ENCODE peak calls at places on chromosomes 16 and 17, in ten cellular contexts. One of them, this sample, is unnamed.
A peak's percentile ranks its signal among the peaks of the same experiment; 100 is the strongest.

GRCh38 chr16:89924298-89924924 is 1.3 kb downstream of the TUBB3 start:
- DNase-seq in T-helper 1 cell: no peak
- DNase-seq in GM12891: no peak
- DNase-seq in M059J: peak; percentile 51
- DNase-seq in renal cortical epithelial cell: peak; percentile 19
- DNase-seq in psoas muscle: no peak
- DNase-seq in stimulated activated CD4-positive, alpha-beta T cell treated with anti-CD3 and anti-CD28 coated beads, Interleukin-12 subunit alpha, Interleukin-12 subunit beta, amount 100 ng/mL, for 4 hours: no peak
- DNase-seq in CD4-positive, alpha-beta T cell: no peak
- DNase-seq in SK-N-SH: peak; percentile 67
- DNase-seq in mammary epithelial cell: peak; percentile 19
- DNase-seq in this sample: no peak

GRCh38 chr17:81805707-81806460 is 1.9 kb downstream of the GCGR start:
- DNase-seq in T-helper 1 cell: no peak
- DNase-seq in GM12891: no peak
- DNase-seq in M059J: no peak
- DNase-seq in renal cortical epithelial cell: no peak
- DNase-seq in psoas muscle: no peak
- DNase-seq in stimulated activated CD4-positive, alpha-beta T cell treated with anti-CD3 and anti-CD28 coated beads, Interleukin-12 subunit alpha, Interleukin-12 subunit beta, amount 100 ng/mL, for 4 hours: no peak
- DNase-seq in CD4-positive, alpha-beta T cell: no peak
- DNase-seq in SK-N-SH: no peak
- DNase-seq in mammary epithelial cell: no peak
- DNase-seq in this sample: no peak

GRCh38 chr17:73489333-73489732 is 154.9 kb downstream of the SDK2 start:
- DNase-seq in T-helper 1 cell: no peak
- DNase-seq in GM12891: no peak
- DNase-seq in M059J: no peak
- DNase-seq in renal cortical epithelial cell: no peak
- DNase-seq in psoas muscle: no peak
- DNase-seq in stimulated activated CD4-positive, alpha-beta T cell treated with anti-CD3 and anti-CD28 coated beads, Interleukin-12 subunit alpha, Interleukin-12 subunit beta, amount 100 ng/mL, for 4 hours: no peak
- DNase-seq in CD4-positive, alpha-beta T cell: no peak
- DNase-seq in SK-N-SH: peak; percentile 77
- DNase-seq in mammary epithelial cell: no peak
- DNase-seq in this sample: no peak

GRCh38 chr17:17892731-17893130 is 55.9 kb upstream of the SREBF1 start:
- DNase-seq in T-helper 1 cell: no peak
- DNase-seq in GM12891: no peak
- DNase-seq in M059J: no peak
- DNase-seq in renal cortical epithelial cell: no peak
- DNase-seq in psoas muscle: no peak
- DNase-seq in stimulated activated CD4-positive, alpha-beta T cell treated with anti-CD3 and anti-CD28 coated beads, Interleukin-12 subunit alpha, Interleukin-12 subunit beta, amount 100 ng/mL, for 4 hours: no peak
- DNase-seq in CD4-positive, alpha-beta T cell: no peak
- DNase-seq in SK-N-SH: no peak
- DNase-seq in mammary epithelial cell: no peak
- DNase-seq in this sample: no peak

GRCh38 chr17:69762359-69762758 is 312.7 kb upstream of the KCNJ16 start:
- DNase-seq in T-helper 1 cell: no peak
- DNase-seq in GM12891: no peak
- DNase-seq in M059J: no peak
- DNase-seq in renal cortical epithelial cell: no peak
- DNase-seq in psoas muscle: no peak
- DNase-seq in stimulated activated CD4-positive, alpha-beta T cell treated with anti-CD3 and anti-CD28 coated beads, Interleukin-12 subunit alpha, Interleukin-12 subunit beta, amount 100 ng/mL, for 4 hours: no peak
- DNase-seq in CD4-positive, alpha-beta T cell: no peak
- DNase-seq in SK-N-SH: no peak
- DNase-seq in mammary epithelial cell: no peak
- DNase-seq in this sample: no peak

GRCh38 chr17:9004961-9005285 is 16.4 kb upstream of the NTN1 start:
- DNase-seq in T-helper 1 cell: no peak
- DNase-seq in GM12891: no peak
- DNase-seq in M059J: no peak
- DNase-seq in renal cortical epithelial cell: no peak
- DNase-seq in psoas muscle: no peak
- DNase-seq in stimulated activated CD4-positive, alpha-beta T cell treated with anti-CD3 and anti-CD28 coated beads, Interleukin-12 subunit alpha, Interleukin-12 subunit beta, amount 100 ng/mL, for 4 hours: no peak
- DNase-seq in CD4-positive, alpha-beta T cell: no peak
- DNase-seq in SK-N-SH: no peak
- DNase-seq in mammary epithelial cell: no peak
- DNase-seq in this sample: no peak

GRCh38 chr16:50547340-50547865 is 793 bp upstream of the NKD1 start:
- DNase-seq in T-helper 1 cell: peak; percentile 78
- DNase-seq in GM12891: peak; percentile 52
- DNase-seq in M059J: peak; percentile 55
- DNase-seq in renal cortical epithelial cell: peak; percentile 7
- DNase-seq in psoas muscle: peak; percentile 54
- DNase-seq in stimulated activated CD4-positive, alpha-beta T cell treated with anti-CD3 and anti-CD28 coated beads, Interleukin-12 subunit alpha, Interleukin-12 subunit beta, amount 100 ng/mL, for 4 hours: peak; percentile 41
- DNase-seq in CD4-positive, alpha-beta T cell: peak; percentile 87
- DNase-seq in SK-N-SH: peak; percentile 82
- DNase-seq in mammary epithelial cell: no peak
- DNase-seq in this sample: peak; percentile 64

GRCh38 chr16:88764913-88765349 is 20.1 kb downstream of the PIEZO1 start:
- DNase-seq in T-helper 1 cell: no peak
- DNase-seq in GM12891: no peak
- DNase-seq in M059J: peak; percentile 91
- DNase-seq in renal cortical epithelial cell: peak; percentile 68
- DNase-seq in psoas muscle: no peak
- DNase-seq in stimulated activated CD4-positive, alpha-beta T cell treated with anti-CD3 and anti-CD28 coated beads, Interleukin-12 subunit alpha, Interleukin-12 subunit beta, amount 100 ng/mL, for 4 hours: no peak
- DNase-seq in CD4-positive, alpha-beta T cell: no peak
- DNase-seq in SK-N-SH: no peak
- DNase-seq in mammary epithelial cell: peak; percentile 92
- DNase-seq in this sample: no peak

GRCh38 chr16:80197790-80198201 is 343.0 kb upstream of the DYNLRB2 start:
- DNase-seq in T-helper 1 cell: no peak
- DNase-seq in GM12891: no peak
- DNase-seq in M059J: peak; percentile 91
- DNase-seq in renal cortical epithelial cell: peak; percentile 84
- DNase-seq in psoas muscle: no peak
- DNase-seq in stimulated activated CD4-positive, alpha-beta T cell treated with anti-CD3 and anti-CD28 coated beads, Interleukin-12 subunit alpha, Interleukin-12 subunit beta, amount 100 ng/mL, for 4 hours: no peak
- DNase-seq in CD4-positive, alpha-beta T cell: no peak
- DNase-seq in SK-N-SH: no peak
- DNase-seq in mammary epithelial cell: peak; percentile 93
- DNase-seq in this sample: no peak

GRCh38 chr16:50711862-50712567 is 18.6 kb downstream of the NOD2 start:
- DNase-seq in T-helper 1 cell: no peak
- DNase-seq in GM12891: no peak
- DNase-seq in M059J: no peak
- DNase-seq in renal cortical epithelial cell: no peak
- DNase-seq in psoas muscle: peak; percentile 91
- DNase-seq in stimulated activated CD4-positive, alpha-beta T cell treated with anti-CD3 and anti-CD28 coated beads, Interleukin-12 subunit alpha, Interleukin-12 subunit beta, amount 100 ng/mL, for 4 hours: no peak
- DNase-seq in CD4-positive, alpha-beta T cell: no peak
- DNase-seq in SK-N-SH: peak; percentile 89
- DNase-seq in mammary epithelial cell: no peak
- DNase-seq in this sample: no peak

GRCh38 chr16:75250809-75251279 is 580 bp downstream of the BCAR1 start:
- DNase-seq in T-helper 1 cell: no peak
- DNase-seq in GM12891: peak; percentile 68
- DNase-seq in M059J: peak; percentile 48
- DNase-seq in renal cortical epithelial cell: no peak
- DNase-seq in psoas muscle: peak; percentile 73
- DNase-seq in stimulated activated CD4-positive, alpha-beta T cell treated with anti-CD3 and anti-CD28 coated beads, Interleukin-12 subunit alpha, Interleukin-12 subunit beta, amount 100 ng/mL, for 4 hours: no peak
- DNase-seq in CD4-positive, alpha-beta T cell: no peak
- DNase-seq in SK-N-SH: peak; percentile 89
- DNase-seq in mammary epithelial cell: no peak
- DNase-seq in this sample: no peak

GRCh38 chr17:10776372-10776771 is 27.5 kb downstream of the TMEM238L start:
- DNase-seq in T-helper 1 cell: no peak
- DNase-seq in GM12891: no peak
- DNase-seq in M059J: no peak
- DNase-seq in renal cortical epithelial cell: no peak
- DNase-seq in psoas muscle: no peak
- DNase-seq in stimulated activated CD4-positive, alpha-beta T cell treated with anti-CD3 and anti-CD28 coated beads, Interleukin-12 subunit alpha, Interleukin-12 subunit beta, amount 100 ng/mL, for 4 hours: no peak
- DNase-seq in CD4-positive, alpha-beta T cell: no peak
- DNase-seq in SK-N-SH: no peak
- DNase-seq in mammary epithelial cell: no peak
- DNase-seq in this sample: no peak

GRCh38 chr17:17232303-17232621 is 4.7 kb downstream of the FLCN start:
- DNase-seq in T-helper 1 cell: no peak
- DNase-seq in GM12891: no peak
- DNase-seq in M059J: no peak
- DNase-seq in renal cortical epithelial cell: no peak
- DNase-seq in psoas muscle: no peak
- DNase-seq in stimulated activated CD4-positive, alpha-beta T cell treated with anti-CD3 and anti-CD28 coated beads, Interleukin-12 subunit alpha, Interleukin-12 subunit beta, amount 100 ng/mL, for 4 hours: no peak
- DNase-seq in CD4-positive, alpha-beta T cell: no peak
- DNase-seq in SK-N-SH: no peak
- DNase-seq in mammary epithelial cell: no peak
- DNase-seq in this sample: no peak

GRCh38 chr17:77019955-77020379 is 120.8 kb upstream of the SEC14L1 start:
- DNase-seq in T-helper 1 cell: no peak
- DNase-seq in GM12891: no peak
- DNase-seq in M059J: peak; percentile 44
- DNase-seq in renal cortical epithelial cell: peak; percentile 45
- DNase-seq in psoas muscle: no peak
- DNase-seq in stimulated activated CD4-positive, alpha-beta T cell treated with anti-CD3 and anti-CD28 coated beads, Interleukin-12 subunit alpha, Interleukin-12 subunit beta, amount 100 ng/mL, for 4 hours: no peak
- DNase-seq in CD4-positive, alpha-beta T cell: no peak
- DNase-seq in SK-N-SH: no peak
- DNase-seq in mammary epithelial cell: no peak
- DNase-seq in this sample: no peak

GRCh38 chr16:46972971-46973456 is 460 bp downstream of the DNAJA2 start:
- DNase-seq in T-helper 1 cell: peak; percentile 40
- DNase-seq in GM12891: no peak
- DNase-seq in M059J: peak; percentile 40
- DNase-seq in renal cortical epithelial cell: no peak
- DNase-seq in psoas muscle: peak; percentile 64
- DNase-seq in stimulated activated CD4-positive, alpha-beta T cell treated with anti-CD3 and anti-CD28 coated beads, Interleukin-12 subunit alpha, Interleukin-12 subunit beta, amount 100 ng/mL, for 4 hours: peak; percentile 48
- DNase-seq in CD4-positive, alpha-beta T cell: no peak
- DNase-seq in SK-N-SH: peak; percentile 72
- DNase-seq in mammary epithelial cell: peak; percentile 37
- DNase-seq in this sample: peak; percentile 53

GRCh38 chr16:64307431-64307830 is 814.4 kb downstream of the CDH11 start:
- DNase-seq in T-helper 1 cell: no peak
- DNase-seq in GM12891: no peak
- DNase-seq in M059J: no peak
- DNase-seq in renal cortical epithelial cell: no peak
- DNase-seq in psoas muscle: no peak
- DNase-seq in stimulated activated CD4-positive, alpha-beta T cell treated with anti-CD3 and anti-CD28 coated beads, Interleukin-12 subunit alpha, Interleukin-12 subunit beta, amount 100 ng/mL, for 4 hours: no peak
- DNase-seq in CD4-positive, alpha-beta T cell: no peak
- DNase-seq in SK-N-SH: no peak
- DNase-seq in mammary epithelial cell: no peak
- DNase-seq in this sample: no peak

GRCh38 chr16:84013787-84014569 is 28.6 kb downstream of the SLC38A8 start:
- DNase-seq in T-helper 1 cell: peak; percentile 28
- DNase-seq in GM12891: peak; percentile 56
- DNase-seq in M059J: peak; percentile 65
- DNase-seq in renal cortical epithelial cell: peak; percentile 67
- DNase-seq in psoas muscle: no peak
- DNase-seq in stimulated activated CD4-positive, alpha-beta T cell treated with anti-CD3 and anti-CD28 coated beads, Interleukin-12 subunit alpha, Interleukin-12 subunit beta, amount 100 ng/mL, for 4 hours: peak; percentile 38
- DNase-seq in CD4-positive, alpha-beta T cell: peak; percentile 22
- DNase-seq in SK-N-SH: peak; percentile 72
- DNase-seq in mammary epithelial cell: peak; percentile 98
- DNase-seq in this sample: peak; percentile 17

GRCh38 chr16:12557808-12558207 is 245.9 kb downstream of the CPPED1 start:
- DNase-seq in T-helper 1 cell: no peak
- DNase-seq in GM12891: no peak
- DNase-seq in M059J: no peak
- DNase-seq in renal cortical epithelial cell: no peak
- DNase-seq in psoas muscle: no peak
- DNase-seq in stimulated activated CD4-positive, alpha-beta T cell treated with anti-CD3 and anti-CD28 coated beads, Interleukin-12 subunit alpha, Interleukin-12 subunit beta, amount 100 ng/mL, for 4 hours: no peak
- DNase-seq in CD4-positive, alpha-beta T cell: no peak
- DNase-seq in SK-N-SH: no peak
- DNase-seq in mammary epithelial cell: no peak
- DNase-seq in this sample: no peak

GRCh38 chr16:52521570-52521969 is 25.4 kb downstream of the TOX3 start:
- DNase-seq in T-helper 1 cell: no peak
- DNase-seq in GM12891: no peak
- DNase-seq in M059J: no peak
- DNase-seq in renal cortical epithelial cell: no peak
- DNase-seq in psoas muscle: no peak
- DNase-seq in stimulated activated CD4-positive, alpha-beta T cell treated with anti-CD3 and anti-CD28 coated beads, Interleukin-12 subunit alpha, Interleukin-12 subunit beta, amount 100 ng/mL, for 4 hours: no peak
- DNase-seq in CD4-positive, alpha-beta T cell: no peak
- DNase-seq in SK-N-SH: no peak
- DNase-seq in mammary epithelial cell: no peak
- DNase-seq in this sample: no peak

GRCh38 chr16:10242916-10243315 is 60.7 kb upstream of the GRIN2A start:
- DNase-seq in T-helper 1 cell: no peak
- DNase-seq in GM12891: no peak
- DNase-seq in M059J: no peak
- DNase-seq in renal cortical epithelial cell: no peak
- DNase-seq in psoas muscle: no peak
- DNase-seq in stimulated activated CD4-positive, alpha-beta T cell treated with anti-CD3 and anti-CD28 coated beads, Interleukin-12 subunit alpha, Interleukin-12 subunit beta, amount 100 ng/mL, for 4 hours: no peak
- DNase-seq in CD4-positive, alpha-beta T cell: no peak
- DNase-seq in SK-N-SH: no peak
- DNase-seq in mammary epithelial cell: no peak
- DNase-seq in this sample: no peak

GRCh38 chr17:82399601-82400101 is 18.5 kb upstream of the HEXD start:
- DNase-seq in T-helper 1 cell: no peak
- DNase-seq in GM12891: no peak
- DNase-seq in M059J: no peak
- DNase-seq in renal cortical epithelial cell: no peak
- DNase-seq in psoas muscle: peak; percentile 71
- DNase-seq in stimulated activated CD4-positive, alpha-beta T cell treated with anti-CD3 and anti-CD28 coated beads, Interleukin-12 subunit alpha, Interleukin-12 subunit beta, amount 100 ng/mL, for 4 hours: no peak
- DNase-seq in CD4-positive, alpha-beta T cell: no peak
- DNase-seq in SK-N-SH: peak; percentile 88
- DNase-seq in mammary epithelial cell: no peak
- DNase-seq in this sample: no peak

GRCh38 chr17:1490643-1491405 is 1.7 kb downstream of the MYO1C start:
- DNase-seq in T-helper 1 cell: peak; percentile 61
- DNase-seq in GM12891: peak; percentile 93
- DNase-seq in M059J: peak; percentile 43
- DNase-seq in renal cortical epithelial cell: peak; percentile 34
- DNase-seq in psoas muscle: peak; percentile 78
- DNase-seq in stimulated activated CD4-positive, alpha-beta T cell treated with anti-CD3 and anti-CD28 coated beads, Interleukin-12 subunit alpha, Interleukin-12 subunit beta, amount 100 ng/mL, for 4 hours: peak; percentile 64
- DNase-seq in CD4-positive, alpha-beta T cell: peak; percentile 55
- DNase-seq in SK-N-SH: peak; percentile 90
- DNase-seq in mammary epithelial cell: peak; percentile 42
- DNase-seq in this sample: peak; percentile 48

GRCh38 chr16:75550211-75550662 is 5.8 kb downstream of the TMEM231 start:
- DNase-seq in T-helper 1 cell: no peak
- DNase-seq in GM12891: no peak
- DNase-seq in M059J: peak; percentile 35
- DNase-seq in renal cortical epithelial cell: peak; percentile 62
- DNase-seq in psoas muscle: no peak
- DNase-seq in stimulated activated CD4-positive, alpha-beta T cell treated with anti-CD3 and anti-CD28 coated beads, Interleukin-12 subunit alpha, Interleukin-12 subunit beta, amount 100 ng/mL, for 4 hours: no peak
- DNase-seq in CD4-positive, alpha-beta T cell: no peak
- DNase-seq in SK-N-SH: no peak
- DNase-seq in mammary epithelial cell: peak; percentile 88
- DNase-seq in this sample: no peak

GRCh38 chr16:77273815-77274214 is 74.6 kb downstream of the SYCE1L start:
- DNase-seq in T-helper 1 cell: no peak
- DNase-seq in GM12891: no peak
- DNase-seq in M059J: peak; percentile 91
- DNase-seq in renal cortical epithelial cell: peak; percentile 78
- DNase-seq in psoas muscle: no peak
- DNase-seq in stimulated activated CD4-positive, alpha-beta T cell treated with anti-CD3 and anti-CD28 coated beads, Interleukin-12 subunit alpha, Interleukin-12 subunit beta, amount 100 ng/mL, for 4 hours: no peak
- DNase-seq in CD4-positive, alpha-beta T cell: no peak
- DNase-seq in SK-N-SH: no peak
- DNase-seq in mammary epithelial cell: peak; percentile 30
- DNase-seq in this sample: no peak

GRCh38 chr16:22001591-22001990 is 675 bp upstream of the PDZD9 start:
- DNase-seq in T-helper 1 cell: no peak
- DNase-seq in GM12891: no peak
- DNase-seq in M059J: peak; percentile 73
- DNase-seq in renal cortical epithelial cell: peak; percentile 73
- DNase-seq in psoas muscle: no peak
- DNase-seq in stimulated activated CD4-positive, alpha-beta T cell treated with anti-CD3 and anti-CD28 coated beads, Interleukin-12 subunit alpha, Interleukin-12 subunit beta, amount 100 ng/mL, for 4 hours: no peak
- DNase-seq in CD4-positive, alpha-beta T cell: no peak
- DNase-seq in SK-N-SH: no peak
- DNase-seq in mammary epithelial cell: peak; percentile 70
- DNase-seq in this sample: no peak

GRCh38 chr17:6426356-6427101 is 8.4 kb downstream of the AIPL1 start:
- DNase-seq in T-helper 1 cell: no peak
- DNase-seq in GM12891: no peak
- DNase-seq in M059J: no peak
- DNase-seq in renal cortical epithelial cell: no peak
- DNase-seq in psoas muscle: no peak
- DNase-seq in stimulated activated CD4-positive, alpha-beta T cell treated with anti-CD3 and anti-CD28 coated beads, Interleukin-12 subunit alpha, Interleukin-12 subunit beta, amount 100 ng/mL, for 4 hours: no peak
- DNase-seq in CD4-positive, alpha-beta T cell: no peak
- DNase-seq in SK-N-SH: no peak
- DNase-seq in mammary epithelial cell: no peak
- DNase-seq in this sample: no peak

GRCh38 chr17:77240976-77241375 is 100.2 kb downstream of the SEC14L1 start:
- DNase-seq in T-helper 1 cell: no peak
- DNase-seq in GM12891: no peak
- DNase-seq in M059J: no peak
- DNase-seq in renal cortical epithelial cell: no peak
- DNase-seq in psoas muscle: no peak
- DNase-seq in stimulated activated CD4-positive, alpha-beta T cell treated with anti-CD3 and anti-CD28 coated beads, Interleukin-12 subunit alpha, Interleukin-12 subunit beta, amount 100 ng/mL, for 4 hours: no peak
- DNase-seq in CD4-positive, alpha-beta T cell: no peak
- DNase-seq in SK-N-SH: no peak
- DNase-seq in mammary epithelial cell: no peak
- DNase-seq in this sample: no peak

GRCh38 chr17:39114744-39115534 is 36.5 kb downstream of the PLXDC1 start:
- DNase-seq in T-helper 1 cell: no peak
- DNase-seq in GM12891: no peak
- DNase-seq in M059J: peak; percentile 43
- DNase-seq in renal cortical epithelial cell: peak; percentile 51
- DNase-seq in psoas muscle: no peak
- DNase-seq in stimulated activated CD4-positive, alpha-beta T cell treated with anti-CD3 and anti-CD28 coated beads, Interleukin-12 subunit alpha, Interleukin-12 subunit beta, amount 100 ng/mL, for 4 hours: no peak
- DNase-seq in CD4-positive, alpha-beta T cell: no peak
- DNase-seq in SK-N-SH: no peak
- DNase-seq in mammary epithelial cell: no peak
- DNase-seq in this sample: no peak